ENCODE peak calls at places on chromosome X, in five cellular contexts. Z is stomach; H is stimulated activated CD4-positive, alpha-beta T cell treated with anti-CD3 and anti-CD28 coated beads, TNF-alpha, amount 100 ng/mL, for 24 hours; M is heart right ventricle; L is activated T-helper 1 cell treated with anti-CD3 and anti-CD28 coated beads, Interleukin-2, amount 50 U/mL, for 16 hours. D is an unnamed sample.

GRCh38 chrX:76893930-76894329 is 466.4 kb downstream of the MAGEE1 start:
- DNase-seq in L (no peak), Z (no peak), H (no peak), M (no peak), D (no peak)

GRCh38 chrX:1851527-1851926 is 236.7 kb downstream of the ASMT start:
- DNase-seq in M (no peak), H (no peak), Z (no peak), L (no peak), D (no peak)

GRCh38 chrX:151359931-151360871 is 36.8 kb upstream of the VMA21 start:
- DNase-seq in L (no peak), H (peak; percentile 8), Z (peak; percentile 29), M (peak; percentile 3), D (peak; percentile 79)

GRCh38 chrX:142804085-142804484 is 221.6 kb upstream of the SPANXN4 start:
- DNase-seq in H (no peak), M (no peak), Z (no peak), L (no peak), D (no peak)

GRCh38 chrX:70079297-70079696 is 17.0 kb downstream of the OTUD6A start:
- DNase-seq in M (no peak), L (no peak), Z (no peak), H (no peak), D (no peak)

GRCh38 chrX:107935664-107936433 is 46.3 kb downstream of the TEX13B start:
- DNase-seq in L (no peak), M (peak; percentile 3), Z (no peak), H (no peak), D (peak; percentile 50)

GRCh38 chrX:53050841-53051240 is 2.3 kb downstream of the GPR173 start:
- DNase-seq in Z (no peak), H (no peak), M (no peak), L (no peak), D (no peak)

GRCh38 chrX:38379088-38379487 is 26.7 kb downstream of the OTC start:
- DNase-seq in M (no peak), L (no peak), Z (no peak), H (no peak), D (no peak)

GRCh38 chrX:115413246-115413878 is 123.8 kb downstream of the LUZP4 start:
- DNase-seq in M (no peak), Z (no peak), L (no peak), H (no peak), D (no peak)

GRCh38 chrX:129831486-129831885 is 12.2 kb downstream of the ZDHHC9 start:
- DNase-seq in L (no peak), M (peak; percentile 4), H (no peak), Z (no peak), D (no peak)

GRCh38 chrX:3680459-3680858 is 33.0 kb downstream of the PRKX start:
- DNase-seq in H (no peak), L (no peak), Z (no peak), M (no peak), D (no peak)

GRCh38 chrX:33183366-33183765 is 28.0 kb downstream of the DMD start:
- DNase-seq in Z (peak; percentile 33), M (peak; percentile 57), L (no peak), H (no peak), D (no peak)

GRCh38 chrX:120029354-120029753 is 48.1 kb downstream of the RHOXF2B start:
- DNase-seq in M (no peak), H (no peak), L (no peak), Z (no peak), D (no peak)

GRCh38 chrX:23554304-23554703 is 113.0 kb upstream of the PRDX4 start:
- DNase-seq in Z (no peak), L (no peak), H (no peak), M (no peak), D (no peak)

GRCh38 chrX:37995428-37995827 is 10.9 kb upstream of the SYTL5 start:
- DNase-seq in Z (no peak), H (no peak), M (no peak), L (no peak), D (no peak)

GRCh38 chrX:15447985-15448639 is 45.0 kb downstream of the PIR start:
- DNase-seq in H (no peak), Z (no peak), L (no peak), M (no peak), D (no peak)

GRCh38 chrX:12548746-12549145 is 242.5 kb upstream of the PRPS2 start:
- DNase-seq in L (no peak), M (peak; percentile 6), H (no peak), Z (no peak), D (no peak)

GRCh38 chrX:53089224-53089842 is 4.6 kb upstream of the KANTR start:
- DNase-seq in Z (peak; percentile 57), M (peak; percentile 34), H (no peak), L (no peak), D (no peak)

GRCh38 chrX:39955621-39956020 is 142.1 kb downstream of the BCOR start:
- DNase-seq in H (no peak), M (no peak), L (no peak), Z (no peak), D (no peak)

GRCh38 chrX:104372547-104372946 is 117.8 kb upstream of the ESX1 start:
- DNase-seq in M (no peak), Z (no peak), H (no peak), L (no peak), D (no peak)

GRCh38 chrX:119155416-119156035 is 27.9 kb upstream of the KIAA1210 start:
- DNase-seq in L (no peak), H (no peak), M (no peak), Z (no peak), D (no peak)

GRCh38 chrX:136170109-136170800 is 22.9 kb downstream of the FHL1 start:
- DNase-seq in M (peak; percentile 37), L (no peak), H (no peak), Z (no peak), D (no peak)

GRCh38 chrX:126489141-126489540 is 63.5 kb downstream of the DCAF12L1 start:
- DNase-seq in Z (no peak), L (no peak), H (no peak), M (no peak), D (no peak)

GRCh38 chrX:1231850-1232505 is 19.5 kb upstream of the CRLF2 start:
- DNase-seq in H (no peak), L (no peak), Z (no peak), M (no peak), D (no peak)

GRCh38 chrX:1389993-1390285 is 2.0 kb downstream of the SLC25A6 start:
- DNase-seq in Z (no peak), H (no peak), L (no peak), M (no peak), D (peak; percentile 9)

GRCh38 chrX:44267116-44267515 is 76.4 kb downstream of the EFHC2 start:
- DNase-seq in H (no peak), L (no peak), M (no peak), Z (no peak), D (no peak)

GRCh38 chrX:10109695-10110094 is 47.1 kb upstream of the CLCN4 start:
- DNase-seq in Z (no peak), H (no peak), L (no peak), M (peak; percentile 59), D (no peak)

GRCh38 chrX:24149346-24150050 is at the start of gene ZFX:
- DNase-seq in M (peak; percentile 49), H (peak; percentile 26), L (peak; percentile 58), Z (peak; percentile 77), D (peak; percentile 89)

GRCh38 chrX:85052636-85053343 is 49.1 kb downstream of the APOOL start:
- DNase-seq in L (no peak), Z (no peak), M (no peak), H (no peak), D (no peak)

GRCh38 chrX:106484233-106484632 is 127.5 kb upstream of the RADX start:
- DNase-seq in Z (no peak), L (no peak), M (no peak), H (no peak), D (no peak)

GRCh38 chrX:135543924-135544323 is 23.5 kb downstream of the INTS6L start:
- DNase-seq in M (no peak), Z (no peak), L (no peak), H (no peak), D (no peak)

GRCh38 chrX:10892605-10893225 is 218.4 kb upstream of the HCCS start:
- DNase-seq in M (no peak), Z (no peak), H (no peak), L (no peak), D (no peak)

GRCh38 chrX:16743604-16744325 is 24.4 kb downstream of the SYAP1 start:
- DNase-seq in L (no peak), Z (no peak), H (no peak), M (no peak), D (no peak)